ENCODE peak calls at places on chromosomes 6 and 20, in nine cellular contexts. T, W, D, F, B, L, M, S and G are unnamed samples.

GRCh38 chr6:72464246-72464645 is 157.6 kb upstream of the KCNQ5 start:
- DNase-seq in T (no peak), M (no peak), W (no peak), B (no peak), S (no peak), L (no peak), D (no peak), F (no peak), G (no peak)

GRCh38 chr6:34128045-34128444 is 17.8 kb downstream of the GRM4 start:
- DNase-seq in S (no peak), L (no peak), F (no peak), D (no peak), T (no peak), B (no peak), M (no peak), W (no peak), G (no peak)

GRCh38 chr20:18287546-18287914 is 797 bp upstream of the ZNF133 start:
- DNase-seq in M (peak), D (peak), L (peak), B (peak), T (no peak), S (peak), F (no peak), W (no peak), G (no peak)

GRCh38 chr6:41271901-41272395 is 14.5 kb downstream of the TREM1 start:
- DNase-seq in T (no peak), F (no peak), M (peak), L (peak), S (no peak), B (peak), D (no peak), W (no peak), G (no peak)

GRCh38 chr6:2807342-2808090 is 34.1 kb downstream of the SERPINB1 start:
- DNase-seq in S (peak), B (no peak), T (no peak), L (no peak), F (no peak), D (no peak), W (no peak), M (no peak), G (peak)

GRCh38 chr6:137283940-137284910 is 65.0 kb upstream of the IFNGR1 start:
- DNase-seq in F (no peak), M (no peak), W (no peak), S (no peak), D (no peak), L (no peak), T (peak), B (no peak), G (peak)

GRCh38 chr6:84220809-84221409 is 6.5 kb downstream of the CEP162 start:
- DNase-seq in D (no peak), T (peak), M (no peak), W (no peak), S (peak), F (peak), B (no peak), L (no peak), G (peak)

GRCh38 chr20:53736757-53737403 is 143.2 kb upstream of the ZNF217 start:
- DNase-seq in D (no peak), F (no peak), L (no peak), W (no peak), S (peak), B (no peak), M (no peak), T (peak), G (peak)

GRCh38 chr6:13992417-13993055 is 67.8 kb downstream of the RNF182 start:
- DNase-seq in F (no peak), B (no peak), T (no peak), M (no peak), D (no peak), W (no peak), L (no peak), S (peak), G (peak)

GRCh38 chr20:37968726-37969401 is 64.4 kb downstream of the TTI1 start:
- DNase-seq in B (no peak), S (no peak), L (no peak), D (no peak), T (no peak), F (peak), W (no peak), M (no peak), G (peak)

GRCh38 chr6:9412951-9413559 is 977.7 kb upstream of the SLC35B3 start:
- DNase-seq in T (peak), B (peak), W (no peak), L (no peak), M (no peak), F (peak), D (no peak), S (peak), G (peak)

GRCh38 chr6:146868671-146869209 is 270.0 kb downstream of the ADGB start:
- DNase-seq in B (no peak), L (no peak), S (no peak), M (no peak), F (no peak), W (no peak), D (no peak), T (no peak), G (no peak)

GRCh38 chr6:49205526-49205925 is 257.5 kb downstream of the MMUT start:
- DNase-seq in D (no peak), T (no peak), B (no peak), L (no peak), F (peak), W (no peak), S (no peak), M (no peak), G (no peak)

GRCh38 chr6:39961178-39961577 is 26.9 kb upstream of the MOCS1 start:
- DNase-seq in S (peak), L (no peak), F (no peak), B (no peak), M (peak), W (peak), T (no peak), D (no peak), G (peak)

GRCh38 chr6:4314201-4314707 is 178.9 kb upstream of the ECI2 start:
- DNase-seq in L (no peak), W (no peak), B (no peak), T (no peak), F (no peak), D (no peak), S (no peak), M (no peak), G (no peak)

GRCh38 chr6:84074988-84075781 is 41.6 kb downstream of the MRAP2 start:
- DNase-seq in M (no peak), T (no peak), F (peak), L (no peak), W (peak), D (no peak), B (no peak), S (peak), G (peak)

GRCh38 chr6:160330621-160331020 is 17.6 kb upstream of the SLC22A3 start:
- DNase-seq in B (no peak), L (no peak), F (no peak), W (no peak), S (no peak), T (no peak), M (no peak), D (no peak), G (no peak)

GRCh38 chr6:130674604-130675003 is 152.6 kb upstream of the SMLR1 start:
- DNase-seq in M (no peak), F (no peak), S (peak), L (no peak), B (no peak), T (no peak), W (no peak), D (no peak), G (peak)